ENCODE peak calls at places on chromosomes 7 and 10, in four cellular contexts. P is lung, A is fibroblast of lung, X is SK-N-DZ. Q is an unnamed sample.

GRCh38 chr10:105188737-105189463 is 547.8 kb downstream of the SORCS3 start:
- DNase-seq in P (no peak), A (no peak), X (no peak), Q (no peak)

GRCh38 chr7:27177795-27178320 is 3.7 kb upstream of the HOXA10 start:
- DNase-seq in A (no peak), X (no peak), P (no peak), Q (no peak)

GRCh38 chr7:36526720-36527548 is 137.3 kb downstream of the ANLN start:
- DNase-seq in P (no peak), X (no peak), A (peak), Q (peak)

GRCh38 chr10:62687230-62687748 is 117.2 kb upstream of the ADO start:
- DNase-seq in P (no peak), A (peak), X (no peak), Q (no peak)

GRCh38 chr7:107999814-108000560 is 3.0 kb downstream of the LAMB1 start:
- DNase-seq in P (no peak), X (no peak), A (no peak), Q (no peak)

GRCh38 chr10:88980836-88981235 is 9.8 kb upstream of the FAS start:
- DNase-seq in X (no peak), P (no peak), A (no peak), Q (no peak)

GRCh38 chr10:95501203-95502094 is 59.7 kb downstream of the SORBS1 start:
- DNase-seq in P (no peak), X (no peak), A (no peak), Q (no peak)

GRCh38 chr7:66602159-66602558 is 26.5 kb upstream of the KCTD7 start:
- DNase-seq in X (no peak), A (no peak), P (no peak), Q (no peak)

GRCh38 chr7:158394936-158395335 is 192.7 kb downstream of the PTPRN2 start:
- DNase-seq in A (no peak), X (peak), P (no peak), Q (no peak)

GRCh38 chr10:49298990-49299815 is at the start of gene C10orf71:
- DNase-seq in P (no peak), A (no peak), X (no peak), Q (peak)

GRCh38 chr7:45625067-45625466 is 50.9 kb downstream of the ADCY1 start:
- DNase-seq in P (no peak), A (no peak), X (no peak), Q (no peak)